ENCODE peak calls at places on chromosomes 11 and 22, in eight cellular contexts. D is A549, Q is esophagus squamous epithelium, N is heart left ventricle, H is IMR-90, M is stomach, U is tibial nerve, T is transverse colon. C is an unnamed sample.
A peak's percentile ranks its signal among the peaks of the same experiment; 100 is the strongest.

GRCh38 chr11:130523609-130524008 is 75.2 kb downstream of the ADAMTS15 start:
- DNase-seq in M (no peak), H (peak; percentile 97), T (no peak), U (no peak), N (no peak), D (no peak), Q (no peak), C (no peak)

GRCh38 chr11:10108901-10109665 is 184.9 kb downstream of the SBF2 start:
- DNase-seq in H (peak; percentile 40), M (no peak), N (no peak), U (no peak), Q (no peak), D (no peak), T (no peak), C (peak; percentile 21)

GRCh38 chr11:67996622-67997459 is 7.1 kb downstream of the UNC93B1 start:
- DNase-seq in M (peak; percentile 85), N (peak; percentile 64), D (no peak), U (peak; percentile 62), Q (no peak), H (no peak), T (peak; percentile 88), C (peak; percentile 82)

GRCh38 chr11:27388869-27389268 is 25.9 kb upstream of the CCDC34 start:
- DNase-seq in U (no peak), N (no peak), H (peak; percentile 33), T (no peak), M (no peak), D (no peak), Q (no peak), C (no peak)

GRCh38 chr11:104668797-104669463 is 229.3 kb downstream of the CASP12 start:
- DNase-seq in D (no peak), U (no peak), M (no peak), H (peak; percentile 94), Q (no peak), N (no peak), T (no peak), C (no peak)

GRCh38 chr11:105274631-105275030 is 135.1 kb upstream of the CARD18 start:
- DNase-seq in U (no peak), D (no peak), T (no peak), H (peak; percentile 16), M (no peak), N (no peak), Q (no peak), C (no peak)

GRCh38 chr22:44520695-44521094 is 22.7 kb upstream of the RTL6 start:
- DNase-seq in D (no peak), U (no peak), N (no peak), M (no peak), H (peak; percentile 35), Q (no peak), T (no peak), C (no peak)

GRCh38 chr22:41348964-41349484 is 32.7 kb upstream of the TEF start:
- DNase-seq in N (no peak), T (no peak), U (no peak), M (no peak), Q (no peak), H (no peak), D (no peak), C (no peak)

GRCh38 chr11:34161812-34162506 is 56.5 kb downstream of the NAT10 start:
- DNase-seq in D (no peak), N (no peak), H (peak; percentile 20), U (no peak), M (no peak), Q (no peak), T (no peak), C (peak; percentile 93)

GRCh38 chr11:131904756-131905155 is 534.3 kb downstream of the NTM start:
- DNase-seq in T (no peak), M (no peak), Q (no peak), N (no peak), H (no peak), D (no peak), U (no peak), C (no peak)

GRCh38 chr22:17924735-17925727 is 99.3 kb downstream of the MICAL3 start:
- DNase-seq in D (no peak), T (no peak), U (no peak), Q (no peak), M (peak; percentile 60), N (no peak), H (no peak), C (no peak)

GRCh38 chr11:112610996-112611795 is 350.0 kb upstream of the NCAM1 start:
- DNase-seq in U (no peak), N (no peak), M (no peak), H (no peak), D (no peak), Q (no peak), T (no peak), C (no peak)

GRCh38 chr22:41471606-41472005 is 2.7 kb downstream of the ACO2 start:
- DNase-seq in H (no peak), D (no peak), M (no peak), Q (no peak), T (no peak), N (no peak), U (no peak), C (no peak)

GRCh38 chr22:41910599-41911291 is 4.1 kb downstream of the SHISA8 start:
- DNase-seq in D (no peak), U (no peak), T (no peak), N (no peak), Q (no peak), M (peak; percentile 61), H (no peak), C (peak; percentile 68)

GRCh38 chr11:75333807-75334140 is 17.7 kb downstream of the ARRB1 start:
- DNase-seq in Q (no peak), D (no peak), T (no peak), H (no peak), M (no peak), N (no peak), U (no peak), C (no peak)

GRCh38 chr22:43945632-43946390 is 9.4 kb upstream of the SAMM50 start:
- DNase-seq in N (peak; percentile 51), H (peak; percentile 59), T (peak; percentile 70), M (peak; percentile 67), U (peak; percentile 55), Q (no peak), D (peak; percentile 72), C (peak; percentile 73)

GRCh38 chr11:35274909-35275807 is 136.2 kb downstream of the CD44 start:
- DNase-seq in M (peak; percentile 89), N (peak; percentile 41), U (no peak), Q (no peak), T (peak; percentile 57), D (peak; percentile 27), H (no peak), C (peak; percentile 85)

GRCh38 chr11:10878408-10879214 is 20.8 kb upstream of the ZBED5 start:
- DNase-seq in U (no peak), D (peak; percentile 31), Q (no peak), N (no peak), M (no peak), T (no peak), H (peak; percentile 72), C (no peak)

GRCh38 chr22:42074153-42074750 is at the start of gene PHETA2:
- DNase-seq in N (peak; percentile 64), D (no peak), T (peak; percentile 63), U (peak; percentile 37), H (peak; percentile 25), M (peak; percentile 61), Q (no peak), C (peak; percentile 35)

GRCh38 chr11:122977455-122978302 is 4.0 kb downstream of the BSX start:
- DNase-seq in Q (no peak), U (no peak), D (no peak), N (no peak), M (no peak), H (no peak), T (no peak), C (no peak)

GRCh38 chr11:105915036-105915435 is 107.0 kb downstream of the MSANTD4 start:
- DNase-seq in M (no peak), U (no peak), D (no peak), N (no peak), H (no peak), Q (no peak), T (no peak), C (no peak)

GRCh38 chr11:36231300-36231699 is 57.9 kb downstream of the COMMD9 start:
- DNase-seq in T (no peak), H (peak; percentile 66), U (no peak), D (no peak), Q (no peak), M (no peak), N (no peak), C (no peak)

GRCh38 chr11:45182902-45183301 is 36.5 kb downstream of the PRDM11 start:
- DNase-seq in U (no peak), H (peak; percentile 19), N (peak; percentile 42), T (peak; percentile 51), D (peak; percentile 60), Q (no peak), M (peak; percentile 46), C (no peak)

GRCh38 chr11:125371451-125371935 is 124.6 kb downstream of the FEZ1 start:
- DNase-seq in H (no peak), U (no peak), M (no peak), Q (no peak), T (no peak), D (no peak), N (peak; percentile 14), C (no peak)

GRCh38 chr11:125369808-125370207 is 126.3 kb downstream of the FEZ1 start:
- DNase-seq in T (no peak), M (no peak), Q (no peak), D (no peak), H (no peak), U (no peak), N (no peak), C (no peak)

GRCh38 chr11:125372088-125372487 is 124.0 kb downstream of the FEZ1 start:
- DNase-seq in Q (no peak), T (no peak), U (no peak), D (no peak), M (no peak), H (no peak), N (peak; percentile 4), C (no peak)

GRCh38 chr11:125368757-125369156 is 127.3 kb downstream of the FEZ1 start:
- DNase-seq in N (no peak), T (no peak), Q (no peak), D (no peak), U (no peak), H (no peak), M (no peak), C (no peak)

GRCh38 chr11:125370561-125371389 is 125.3 kb downstream of the FEZ1 start:
- DNase-seq in Q (no peak), T (no peak), D (no peak), M (no peak), H (no peak), N (peak; percentile 18), U (no peak), C (no peak)
- H3K4me3 ChIP-seq in Q (no peak overlapping the region), T (no peak overlapping the region), D (no peak overlapping the region), M (no peak overlapping the region), H (no peak overlapping the region), N (no peak overlapping the region), U (no peak overlapping the region), C (no peak overlapping the region)

GRCh38 chr22:28795932-28796856 is 4.2 kb downstream of the XBP1 start:
- DNase-seq in N (no peak), H (no peak), M (no peak), Q (no peak), U (no peak), T (no peak), D (no peak), C (no peak)
- H3K4me1 ChIP-seq in N (peaks cover 37% of the 10 kb centered on the region), H (no peaks in the 10 kb centered on the region), M (peaks cover 48% of the 10 kb centered on the region), Q (peaks cover 8% of the 10 kb centered on the region), U (no peaks in the 10 kb centered on the region), T (peaks cover 69% of the 10 kb centered on the region), D (peaks cover 34% of the 10 kb centered on the region), C (peaks cover 22% of the 10 kb centered on the region)

GRCh38 chr11:64242920-64243854 is 2.3 kb downstream of the FKBP2 start:
- DNase-seq in U (no peak), M (no peak), Q (no peak), H (no peak), D (no peak), T (no peak), N (no peak), C (no peak)
- TF ChIP-seq POLR2A in U (no peak), M (no peak), Q (no peak), H (no peak), D (no peak), T (no peak), N (no peak), C (no peak)

GRCh38 chr22:50247748-50248147 is 2.9 kb upstream of the TUBGCP6 start:
- DNase-seq in T (peak; percentile 77), Q (no peak), M (peak; percentile 78), U (no peak), N (no peak), D (no peak), H (peak; percentile 61), C (no peak)
- H3K4me3 ChIP-seq in T (no peak overlapping the region), Q (no peak overlapping the region), M (no peak overlapping the region), U (no peak overlapping the region), N (no peak overlapping the region), D (no peak overlapping the region), H (no peak overlapping the region), C (no peak overlapping the region)